ENCODE peak calls at places on chromosomes 16 and 17, in eight cellular contexts. N is fibroblast of lung, J is osteoblast, R is Karpas-422, Z is GM23248, L is IMR-90, Q is keratinocyte, I is hepatocyte. T is an unnamed sample.

GRCh38 chr16:69474447-69474846 is 50.0 kb downstream of the CYB5B start:
- DNase-seq in N (no peak), J (no peak), R (no peak), Z (no peak), L (no peak), Q (no peak), I (no peak), T (no peak)

GRCh38 chr16:84161011-84161410 is 15.9 kb downstream of the DNAAF1 start:
- DNase-seq in N (no peak), J (no peak), R (no peak), Z (no peak), L (no peak), Q (no peak), I (no peak), T (no peak)

GRCh38 chr17:48613862-48614694 is 1.0 kb downstream of the HOXB8 start:
- DNase-seq in N (no peak), J (no peak), R (no peak), Z (peak; percentile 36), L (peak; percentile 31), Q (no peak), I (no peak), T (peak; percentile 71)

GRCh38 chr17:47611372-47612350 is 38.1 kb upstream of the KPNB1 start:
- DNase-seq in N (peak; percentile 31), J (peak; percentile 23), R (no peak), Z (peak; percentile 33), L (peak; percentile 16), Q (no peak), I (no peak), T (no peak)

GRCh38 chr17:27944546-27945332 is 51.6 kb upstream of the LYRM9 start:
- DNase-seq in N (no peak), J (no peak), R (no peak), Z (no peak), L (no peak), Q (no peak), I (no peak), T (no peak)

GRCh38 chr16:84271866-84272265 is 22.8 kb upstream of the WFDC1 start:
- DNase-seq in N (no peak), J (no peak), R (no peak), Z (no peak), L (no peak), Q (no peak), I (no peak), T (no peak)

GRCh38 chr16:15572329-15573001 is 70.5 kb downstream of the MARF1 start:
- DNase-seq in N (peak; percentile 89), J (peak; percentile 89), R (peak; percentile 67), Z (peak; percentile 78), L (peak; percentile 67), Q (no peak), I (no peak), T (no peak)

GRCh38 chr16:82379601-82380000 is 209.6 kb upstream of the MPHOSPH6 start:
- DNase-seq in N (no peak), J (no peak), R (no peak), Z (no peak), L (no peak), Q (no peak), I (no peak), T (no peak)

GRCh38 chr17:3773511-3773910 is 27.5 kb downstream of the ITGAE start:
- DNase-seq in N (peak; percentile 62), J (peak; percentile 97), R (no peak), Z (peak; percentile 73), L (peak; percentile 74), Q (no peak), I (no peak), T (no peak)

GRCh38 chr16:26598061-26598460 is 468.7 kb upstream of the C16orf82 start:
- DNase-seq in N (no peak), J (no peak), R (no peak), Z (no peak), L (no peak), Q (no peak), I (peak; percentile 10), T (no peak)

GRCh38 chr16:12133738-12134137 is 157.2 kb downstream of the SNX29 start:
- DNase-seq in N (no peak), J (no peak), R (no peak), Z (no peak), L (peak; percentile 32), Q (no peak), I (no peak), T (no peak)

GRCh38 chr16:12803203-12804093 is at the start of gene CPPED1:
- DNase-seq in N (peak; percentile 92), J (peak; percentile 97), R (peak; percentile 89), Z (peak; percentile 98), L (peak; percentile 80), Q (peak; percentile 36), I (peak; percentile 96), T (peak; percentile 94)

GRCh38 chr17:16217002-16217635 is at the start of gene PIGL:
- DNase-seq in N (peak; percentile 97), J (peak; percentile 94), R (peak; percentile 96), Z (peak; percentile 94), L (peak; percentile 95), Q (peak; percentile 30), I (peak; percentile 95), T (peak; percentile 92)

GRCh38 chr16:69097425-69097824 is 8.0 kb upstream of the HAS3 start:
- DNase-seq in N (no peak), J (no peak), R (no peak), Z (no peak), L (no peak), Q (no peak), I (no peak), T (no peak)

DNA sequence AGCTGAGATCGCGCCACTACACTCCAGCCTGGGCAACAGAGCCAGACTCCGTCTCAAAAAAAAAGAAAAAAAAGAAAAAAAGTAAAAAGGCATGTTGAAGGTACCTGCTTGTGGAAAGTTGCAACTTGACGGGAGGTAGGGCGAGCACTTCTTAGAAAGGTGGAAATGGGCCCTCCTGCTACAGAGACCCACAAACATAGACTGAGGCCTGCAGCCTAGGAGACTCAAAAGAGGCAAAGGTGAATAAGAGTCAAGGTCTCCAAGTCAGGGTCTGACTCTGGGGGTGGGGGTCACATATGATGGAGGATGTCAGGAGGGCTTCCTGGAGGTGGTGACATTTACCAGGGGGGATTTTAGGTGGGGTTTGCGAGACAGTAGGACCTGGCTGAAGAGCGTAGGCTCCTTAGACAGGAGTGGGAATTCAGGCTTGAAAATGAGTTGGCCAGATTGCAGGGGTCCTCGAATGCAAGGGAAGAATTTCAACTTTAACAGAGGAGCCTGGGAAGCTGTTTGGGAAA is 303.0 kb downstream of the SEC14L1 start:
- DNase-seq in N (no peak), J (no peak), R (peak; percentile 46), Z (no peak), L (no peak), Q (no peak), I (no peak), T (no peak)
- H3K4me2 ChIP-seq in N (no peak overlapping the region), J (no peak overlapping the region), R (no peak overlapping the region), Z (no peak overlapping the region), L (no peak overlapping the region), Q (no peak overlapping the region), I (peak overlapping the region; percentile 11), T (no peak overlapping the region)

DNA sequence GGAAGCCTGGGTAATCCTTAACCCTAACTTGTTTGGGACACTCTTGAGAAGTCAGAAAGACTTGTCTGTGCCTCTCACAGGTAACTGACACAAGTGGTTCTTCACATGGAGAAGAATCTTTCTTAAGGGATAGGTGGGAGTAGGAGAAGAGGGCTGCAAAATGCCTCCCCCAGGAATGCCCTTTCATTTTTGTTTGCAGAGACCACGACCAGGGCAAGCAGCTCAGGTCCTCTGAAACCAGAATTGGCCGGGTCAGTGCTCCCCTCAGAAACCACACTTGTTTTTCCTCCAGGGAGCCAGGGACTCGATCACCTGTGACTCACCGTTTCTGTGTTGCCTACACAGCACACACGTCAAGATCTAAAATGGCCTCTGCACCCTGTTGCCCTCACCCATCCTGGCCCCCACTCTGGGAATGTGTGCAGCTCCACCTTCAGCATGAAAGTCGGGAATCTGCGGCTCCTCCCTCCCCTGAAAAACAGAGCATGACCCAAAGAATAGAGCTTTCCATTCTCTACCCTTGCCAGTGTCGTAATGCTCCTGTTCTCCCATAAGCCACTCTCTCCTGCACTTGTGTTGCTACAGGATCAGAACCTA is 36.1 kb downstream of the HNF1B start:
- DNase-seq in N (no peak), J (no peak), R (no peak), Z (peak; percentile 47), L (peak; percentile 53), Q (no peak), I (peak; percentile 89), T (no peak)
- H3K4me3 ChIP-seq in N (no peak overlapping the region), J (no peak overlapping the region), R (no peak overlapping the region), Z (no peak overlapping the region), L (no peak overlapping the region), Q (no peak overlapping the region), I (no peak overlapping the region), T (no peak overlapping the region)

GRCh38 chr17:21284319-21285163 is at the start of gene MAP2K3:
- DNase-seq in N (peak; percentile 98), J (peak; percentile 99), R (peak; percentile 99), Z (peak; percentile 100), L (peak; percentile 99), Q (peak; percentile 96), I (peak; percentile 100), T (peak; percentile 100)
- H3K4me1 ChIP-seq in N (peaks cover 45% of the 10 kb centered on the region), J (peaks cover 53% of the 10 kb centered on the region), R (peaks cover 72% of the 10 kb centered on the region), Z (peaks cover 38% of the 10 kb centered on the region), L (peaks cover 47% of the 10 kb centered on the region), Q (peaks cover 48% of the 10 kb centered on the region), I (peaks cover 22% of the 10 kb centered on the region), T (peaks cover 20% of the 10 kb centered on the region)

GRCh38 chr17:12979255-12979654 is 38.6 kb downstream of the ELAC2 start:
- DNase-seq in N (no peak), J (no peak), R (no peak), Z (no peak), L (no peak), Q (no peak), I (no peak), T (no peak)

GRCh38 chr17:12977008-12977751 is 40.6 kb downstream of the ELAC2 start:
- DNase-seq in N (no peak), J (no peak), R (no peak), Z (peak; percentile 31), L (peak; percentile 22), Q (peak; percentile 28), I (no peak), T (peak; percentile 36)

GRCh38 chr17:12973496-12974318 is 44.1 kb downstream of the ELAC2 start:
- DNase-seq in N (no peak), J (peak; percentile 87), R (no peak), Z (peak; percentile 39), L (no peak), Q (no peak), I (peak; percentile 17), T (peak; percentile 44)

GRCh38 chr17:12979826-12980500 is 37.9 kb downstream of the ELAC2 start:
- DNase-seq in N (peak; percentile 29), J (no peak), R (no peak), Z (peak; percentile 69), L (peak; percentile 48), Q (no peak), I (no peak), T (no peak)

GRCh38 chr17:12974319-12974661 is 43.5 kb downstream of the ELAC2 start:
- DNase-seq in N (no peak), J (no peak), R (no peak), Z (no peak), L (no peak), Q (no peak), I (no peak), T (no peak)
- H3K4me2 ChIP-seq in N (peak overlapping the region; percentile 54), J (peak overlapping the region; percentile 82), R (no peak overlapping the region), Z (peak overlapping the region; percentile 80), L (peak overlapping the region; percentile 63), Q (peak overlapping the region; percentile 22), I (peak overlapping the region; percentile 89), T (peak overlapping the region; percentile 96)

GRCh38 chr17:7047566-7047965 is 3.7 kb upstream of the SLC16A11 start:
- DNase-seq in N (no peak), J (peak; percentile 37), R (no peak), Z (no peak), L (no peak), Q (no peak), I (no peak), T (no peak)
- H3K4me3 ChIP-seq in N (no peak overlapping the region), J (no peak overlapping the region), R (no peak overlapping the region), Z (no peak overlapping the region), L (no peak overlapping the region), Q (no peak overlapping the region), I (no peak overlapping the region), T (no peak overlapping the region)

GRCh38 chr16:87613961-87614360 is 11.7 kb downstream of the JPH3 start:
- DNase-seq in N (no peak), J (peak; percentile 34), R (no peak), Z (no peak), L (no peak), Q (no peak), I (no peak), T (no peak)
- H3K4me1 ChIP-seq in N (no peaks in the 10 kb centered on the region), J (no peaks in the 10 kb centered on the region), R (no peaks in the 10 kb centered on the region), Z (no peaks in the 10 kb centered on the region), L (no peaks in the 10 kb centered on the region), Q (no peaks in the 10 kb centered on the region), I (no peaks in the 10 kb centered on the region), T (no peaks in the 10 kb centered on the region)

T was measured in neural progenitor cell.